ENCODE peak calls at places on chromosomes 6 and 20, in six cellular contexts. Y is effector CD8-positive, alpha-beta T cell; I is hepatocyte; H is retina; S is C1 segment of cervical spinal cord; T is HCT116. U is an unnamed sample.
A peak's percentile ranks its signal among the peaks of the same experiment; 100 is the strongest.

GRCh38 chr6:114418304-114418972 is 75.6 kb upstream of the HS3ST5 start:
- DNase-seq in T (no peak), Y (no peak), S (no peak), H (no peak), I (no peak), U (no peak)

GRCh38 chr20:34089655-34090324 is 22.3 kb downstream of the EIF2S2 start:
- DNase-seq in T (no peak), H (no peak), S (no peak), I (no peak), Y (no peak), U (no peak)

GRCh38 chr6:150079604-150080003 is 10.7 kb upstream of the ULBP3 start:
- DNase-seq in Y (no peak), T (no peak), H (no peak), S (no peak), I (no peak), U (no peak)

GRCh38 chr6:53230775-53231467 is 82.3 kb upstream of the GCM1 start:
- DNase-seq in H (no peak), T (no peak), Y (no peak), S (no peak), I (no peak), U (no peak)

GRCh38 chr6:215335-216034 is 76.8 kb upstream of the DUSP22 start:
- DNase-seq in T (no peak), Y (no peak), S (no peak), H (no peak), I (no peak), U (no peak)

GRCh38 chr20:61835301-61835700 is 230.4 kb downstream of the TAF4 start:
- DNase-seq in I (no peak), Y (no peak), H (no peak), S (no peak), T (no peak), U (no peak)

GRCh38 chr6:82022614-82023102 is 224.9 kb downstream of the IBTK start:
- DNase-seq in I (peak; percentile 66), S (no peak), T (peak; percentile 73), H (no peak), Y (no peak), U (no peak)

GRCh38 chr6:128632131-128632530 is 111.7 kb upstream of the PTPRK start:
- DNase-seq in S (no peak), T (no peak), I (peak; percentile 8), H (no peak), Y (no peak), U (no peak)

GRCh38 chr6:113968472-113968871 is 2.5 kb downstream of the HDAC2 start:
- DNase-seq in H (peak; percentile 19), Y (no peak), T (no peak), S (no peak), I (no peak), U (no peak)

GRCh38 chr20:3158968-3159431 is 665 bp downstream of the FASTKD5 start:
- DNase-seq in H (no peak), I (no peak), Y (no peak), S (no peak), T (no peak), U (no peak)

GRCh38 chr20:58219342-58219700 is 9.1 kb downstream of the ANKRD60 start:
- DNase-seq in H (no peak), Y (no peak), T (no peak), S (no peak), I (no peak), U (no peak)

GRCh38 chr20:1427457-1428054 is 34.7 kb upstream of the FKBP1A start:
- DNase-seq in I (no peak), Y (no peak), H (peak; percentile 60), S (no peak), T (no peak), U (peak; percentile 99)